ENCODE peak calls at places on chromosomes 11 and 22, in seven cellular contexts. D, N, W, P, Q, B and E are unnamed samples.

GRCh38 chr11:42482822-42483221 is 829.0 kb upstream of the API5 start:
- DNase-seq in Q (no peak), D (no peak), B (no peak), N (no peak), W (no peak), P (no peak), E (no peak)

GRCh38 chr11:67436459-67437081 is 912 bp downstream of the PTPRCAP start:
- DNase-seq in N (peak), D (peak), P (no peak), W (no peak), Q (peak), B (no peak), E (no peak)

GRCh38 chr11:72816404-72816990 is 2.3 kb downstream of the ATG16L2 start:
- DNase-seq in B (no peak), W (no peak), D (no peak), N (no peak), P (no peak), Q (no peak), E (no peak)

GRCh38 chr11:63906585-63906984 is 10.4 kb downstream of the RCOR2 start:
- DNase-seq in D (peak), B (peak), N (no peak), Q (peak), W (no peak), P (no peak), E (no peak)

GRCh38 chr11:2300290-2300935 is 1.3 kb downstream of the C11orf21 start:
- DNase-seq in W (no peak), D (no peak), P (no peak), B (no peak), Q (peak), N (no peak), E (peak)

GRCh38 chr11:8963569-8964323 is 496 bp downstream of the TMEM9B start:
- DNase-seq in D (peak), N (peak), P (no peak), B (peak), Q (peak), W (peak), E (peak)

GRCh38 chr22:49892226-49892899 is 25.9 kb downstream of the ALG12 start:
- DNase-seq in P (no peak), B (no peak), Q (no peak), D (no peak), N (no peak), W (peak), E (no peak)

GRCh38 chr11:3808846-3809623 is 675 bp downstream of the PGAP2 start:
- DNase-seq in B (no peak), D (peak), Q (peak), N (peak), W (no peak), P (no peak), E (no peak)

GRCh38 chr11:123374622-123374968 is 55.5 kb upstream of the GRAMD1B start:
- DNase-seq in N (no peak), Q (no peak), P (no peak), D (no peak), W (no peak), B (no peak), E (no peak)

DNA sequence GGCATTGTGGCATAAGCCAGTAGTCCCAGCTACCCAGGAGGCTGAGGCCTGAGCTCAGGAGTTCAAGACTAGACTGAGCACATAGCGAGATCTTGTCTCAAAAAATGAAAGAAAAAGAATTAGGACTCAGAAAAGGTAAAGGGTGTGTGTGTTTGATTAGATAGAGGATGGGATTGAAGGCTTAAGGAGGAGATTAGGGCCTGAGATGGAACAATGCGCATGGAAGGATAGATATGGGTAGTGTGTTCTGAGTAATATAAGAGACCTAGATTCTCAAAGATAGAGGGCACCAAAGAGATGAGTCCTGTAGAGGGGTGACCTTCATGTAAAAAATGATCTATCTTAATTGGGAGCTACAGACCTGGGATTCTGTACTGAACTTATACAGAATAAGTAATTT is 17.3 kb upstream of the RAB30 start:
- DNase-seq in N (no peak), P (no peak), W (no peak), B (no peak), Q (no peak), D (peak), E (no peak)
- TF ChIP-seq CTCF in N (no peak), P (no peak), W (no peak), B (no peak), Q (no peak), D (peak), E (no peak)

DNA sequence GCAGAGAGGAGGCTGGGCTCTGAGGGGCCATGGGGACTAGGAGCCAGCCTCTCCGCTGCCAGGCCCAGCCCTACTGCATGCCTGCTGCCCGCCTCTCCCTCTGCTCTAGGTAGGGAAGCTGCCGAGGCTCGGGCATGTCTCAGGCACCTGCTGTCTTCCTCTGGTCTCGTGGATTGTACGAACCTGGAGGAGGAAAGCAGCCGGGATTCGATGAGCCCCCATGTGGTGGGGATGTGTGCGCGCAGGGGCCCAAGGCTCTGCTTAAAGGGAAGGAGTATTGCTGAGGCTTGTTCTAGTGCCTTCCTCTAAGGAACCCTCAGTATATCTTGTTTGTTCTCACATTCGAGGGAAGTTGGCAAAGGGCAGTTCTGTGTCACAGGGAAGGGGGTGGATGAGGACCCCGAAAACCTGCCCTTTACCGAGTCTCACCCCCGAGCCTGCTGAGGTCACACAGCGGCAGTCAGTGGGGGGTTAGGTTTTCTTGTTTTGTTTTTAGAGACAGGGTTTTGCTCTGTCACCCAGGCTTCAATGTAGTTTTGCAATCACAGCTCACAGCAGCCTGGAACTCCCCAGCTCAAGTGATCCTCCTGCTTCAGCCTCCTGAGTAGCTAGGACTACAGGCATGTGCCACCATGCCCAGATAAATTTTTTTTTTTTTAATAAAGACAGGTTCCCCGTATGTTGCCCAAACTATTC is 21.3 kb downstream of the DAGLA start:
- DNase-seq in Q (no peak), N (no peak), B (peak), D (peak), W (no peak), P (no peak), E (no peak)
- TF ChIP-seq CTCF in Q (no peak), N (no peak), B (peak), D (peak), W (peak), P (peak), E (no peak)

DNA sequence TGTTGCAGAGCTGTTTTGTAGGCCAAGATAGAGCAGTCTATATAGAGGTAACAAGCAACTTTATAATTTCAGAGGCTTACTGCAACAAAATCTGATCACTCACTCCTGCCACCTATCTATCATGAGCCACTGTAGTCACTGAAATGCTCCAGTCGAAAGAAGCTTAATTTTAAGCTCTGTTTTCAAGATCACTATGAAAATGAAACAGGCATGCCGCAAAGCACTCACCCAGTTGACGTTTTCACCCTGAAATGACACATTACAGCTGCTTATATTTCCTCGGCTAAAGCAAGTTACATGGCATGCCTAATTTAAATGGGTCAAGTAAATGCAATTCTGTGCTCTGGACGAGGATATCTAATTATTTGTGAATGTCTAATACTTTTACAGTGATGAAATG is 616.3 kb downstream of the FAM181B start:
- DNase-seq in N (no peak), D (no peak), W (no peak), Q (no peak), P (no peak), B (no peak), E (no peak)
- TF ChIP-seq CTCF in N (no peak), D (no peak), W (no peak), Q (no peak), P (no peak), B (no peak), E (no peak)

GRCh38 chr11:11618973-11619435 is 2.8 kb downstream of the GALNT18 start:
- DNase-seq in Q (no peak), B (peak), D (peak), N (no peak), P (no peak), W (no peak), E (no peak)
- TF ChIP-seq CTCF in Q (no peak), B (no peak), D (peak), N (peak), P (no peak), W (no peak), E (no peak)

GRCh38 chr11:35418847-35419712 is at the start of gene SLC1A2:
- DNase-seq in Q (no peak), B (peak), N (peak), P (no peak), W (peak), D (peak), E (no peak)
- TF ChIP-seq CTCF in Q (no peak), B (no peak), N (no peak), P (no peak), W (no peak), D (no peak), E (no peak)

GRCh38 chr11:118996926-118997626 is 862 bp upstream of the CENATAC start:
- DNase-seq in B (peak), P (no peak), D (peak), N (peak), Q (peak), W (no peak), E (no peak)
- TF ChIP-seq CTCF in B (peak), P (no peak), D (no peak), N (no peak), Q (peak), W (no peak), E (no peak)

DNA sequence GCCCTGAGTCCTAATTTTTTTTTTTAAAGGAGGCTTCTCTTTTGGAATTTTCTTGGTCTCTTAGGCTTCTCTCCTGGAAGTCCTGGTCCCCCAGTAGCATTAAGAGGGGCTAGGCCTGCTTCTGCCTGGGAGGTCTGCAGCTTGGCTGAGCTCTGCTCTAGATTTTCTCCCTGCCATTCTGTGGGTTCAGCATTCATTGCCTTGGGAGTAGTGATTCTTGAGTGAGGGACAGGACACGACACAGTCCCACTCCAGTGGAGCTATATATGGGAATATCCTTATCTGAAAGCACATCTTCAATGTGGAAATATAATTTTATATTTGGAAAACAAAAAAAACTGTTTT is 3.7 kb downstream of the IGSF22 start:
- DNase-seq in Q (no peak), N (no peak), P (no peak), W (no peak), D (no peak), B (no peak), E (no peak)
- TF ChIP-seq CTCF in Q (peak), N (no peak), P (no peak), W (no peak), D (no peak), B (no peak), E (no peak)

DNA sequence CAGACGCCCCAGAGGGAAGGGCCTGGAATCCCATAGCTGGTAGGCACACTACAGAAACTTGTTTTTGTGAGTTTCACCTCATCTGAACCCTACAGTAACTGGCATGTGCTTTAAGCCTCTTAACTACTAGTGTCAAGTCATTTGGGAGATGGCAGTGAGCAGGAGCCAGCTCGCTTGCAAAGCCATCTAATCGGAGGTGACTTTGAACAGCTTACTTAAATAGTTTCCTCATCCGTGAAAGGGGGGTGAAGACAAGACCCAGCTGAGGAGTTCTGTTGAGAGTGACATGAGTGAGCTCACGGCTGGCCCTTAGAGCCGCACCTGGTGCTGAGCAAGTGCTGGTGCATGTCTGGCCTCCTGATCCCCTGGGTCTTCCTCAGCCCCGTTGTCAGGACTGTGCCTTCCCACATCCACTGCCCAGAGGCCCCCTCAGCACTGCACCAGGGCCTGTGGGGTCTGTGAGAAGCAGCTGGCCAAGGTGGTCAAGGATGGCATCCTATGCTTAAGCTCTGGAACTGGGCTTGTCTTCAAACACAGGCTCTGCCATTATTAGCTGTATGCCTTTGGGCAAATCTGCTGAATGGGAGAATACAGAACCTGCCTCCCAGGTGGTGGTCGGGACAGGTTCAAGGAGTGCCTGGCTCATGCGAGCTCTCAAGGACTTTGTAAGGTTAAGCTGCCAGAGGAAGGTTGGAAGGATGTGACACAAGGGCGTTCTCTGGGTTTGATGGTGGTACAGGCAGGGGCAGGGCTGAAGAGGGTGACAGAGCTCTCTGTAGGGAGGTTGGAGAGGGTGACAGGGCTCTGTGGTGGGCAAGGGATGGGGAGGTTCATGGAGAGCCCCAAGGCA is 27.3 kb downstream of the INCENP start:
- DNase-seq in P (no peak), N (no peak), Q (no peak), B (no peak), D (no peak), W (no peak), E (no peak)
- TF ChIP-seq CTCF in P (no peak), N (no peak), Q (no peak), B (no peak), D (no peak), W (no peak), E (no peak)